ENCODE peak calls at places on chromosome 18, in six cellular contexts. K is H1, D is fibroblast of lung, T is A549, Q is mammary epithelial cell, H is HCT116. N is an unnamed sample.

GRCh38 chr18:27665264-27665799 is 480.2 kb upstream of the CHST9 start:
- DNase-seq in K (no peak), Q (no peak), D (no peak), H (no peak), T (no peak), N (no peak)

GRCh38 chr18:7778181-7778580 is 211.1 kb downstream of the PTPRM start:
- DNase-seq in D (peak), Q (no peak), K (no peak), T (no peak), H (no peak), N (no peak)

GRCh38 chr18:71849407-71849806 is 694.7 kb downstream of the CBLN2 start:
- DNase-seq in Q (no peak), H (no peak), D (no peak), T (no peak), K (peak), N (no peak)

GRCh38 chr18:9775172-9775571 is 67.1 kb downstream of the RAB31 start:
- DNase-seq in H (no peak), Q (no peak), K (peak), D (no peak), T (no peak), N (no peak)

GRCh38 chr18:57585846-57586242 is 658 bp downstream of the FECH start:
- DNase-seq in D (no peak), H (no peak), T (no peak), Q (peak), K (no peak), N (peak)

GRCh38 chr18:59345556-59345955 is 13.5 kb downstream of the LMAN1 start:
- DNase-seq in Q (no peak), T (no peak), D (no peak), K (no peak), H (no peak), N (no peak)

GRCh38 chr18:44743626-44744025 is 62.9 kb downstream of the SETBP1 start:
- DNase-seq in H (no peak), D (no peak), Q (no peak), K (no peak), T (no peak), N (no peak)

GRCh38 chr18:79545714-79546113 is 133.9 kb upstream of the CTDP1 start:
- DNase-seq in T (no peak), D (no peak), H (no peak), Q (no peak), K (no peak), N (no peak)

GRCh38 chr18:57771626-57772025 is 31.5 kb downstream of the ATP8B1 start:
- DNase-seq in T (no peak), D (no peak), H (no peak), K (no peak), Q (peak), N (no peak)

GRCh38 chr18:44599409-44599808 is 81.3 kb upstream of the SETBP1 start:
- DNase-seq in K (no peak), D (peak), Q (no peak), T (no peak), H (no peak), N (no peak)

DNA sequence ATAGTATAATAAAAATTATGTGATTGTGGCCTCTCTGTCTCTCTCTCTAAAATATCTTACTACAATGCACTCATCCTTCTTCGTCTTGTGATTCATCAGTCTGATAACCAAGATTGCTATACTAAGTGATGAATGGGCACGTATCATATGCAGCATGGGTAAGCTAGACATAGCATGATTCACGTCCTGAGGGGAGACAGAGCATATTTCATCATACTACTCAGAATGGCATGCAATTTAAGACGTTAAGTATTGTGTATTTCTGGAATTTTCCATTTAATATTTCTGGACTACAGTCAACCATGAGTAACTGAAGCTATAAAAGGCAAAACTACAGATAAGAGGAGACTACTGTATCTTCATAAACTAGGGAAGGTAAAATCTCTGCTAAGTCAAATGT is 97.0 kb upstream of the CD226 start:
- DNase-seq in H (peak), D (peak), K (no peak), Q (peak), T (peak), N (no peak)
- H3K4me2 ChIP-seq in H (peak), D (peak), K (no peak), Q (peak), T (peak), N (no peak)

DNA sequence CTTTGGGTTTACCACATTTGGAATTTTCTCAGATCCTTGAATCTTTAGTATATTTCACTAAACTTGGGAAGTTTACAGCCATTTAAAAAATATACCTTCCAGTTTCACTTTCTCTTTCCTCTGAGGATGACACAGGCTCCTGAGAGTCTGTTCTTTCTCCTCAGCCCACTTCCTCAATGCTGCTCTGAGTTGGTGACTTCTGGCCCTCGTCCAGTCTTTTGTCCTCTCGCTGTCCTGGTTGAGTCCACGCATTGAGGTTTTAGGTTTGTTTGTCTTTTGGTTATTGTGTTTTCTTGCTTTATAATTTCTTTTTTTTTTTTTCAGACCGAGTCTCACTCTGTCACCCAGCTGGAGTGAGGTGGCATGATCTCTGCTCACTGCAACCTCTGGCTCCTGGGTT is 40.7 kb upstream of the GALR1 start:
- DNase-seq in Q (no peak), K (no peak), H (no peak), D (peak), T (no peak), N (peak)
- H3K4me3 ChIP-seq in Q (no peak), K (no peak), H (no peak), D (no peak), T (no peak), N (no peak)

DNA sequence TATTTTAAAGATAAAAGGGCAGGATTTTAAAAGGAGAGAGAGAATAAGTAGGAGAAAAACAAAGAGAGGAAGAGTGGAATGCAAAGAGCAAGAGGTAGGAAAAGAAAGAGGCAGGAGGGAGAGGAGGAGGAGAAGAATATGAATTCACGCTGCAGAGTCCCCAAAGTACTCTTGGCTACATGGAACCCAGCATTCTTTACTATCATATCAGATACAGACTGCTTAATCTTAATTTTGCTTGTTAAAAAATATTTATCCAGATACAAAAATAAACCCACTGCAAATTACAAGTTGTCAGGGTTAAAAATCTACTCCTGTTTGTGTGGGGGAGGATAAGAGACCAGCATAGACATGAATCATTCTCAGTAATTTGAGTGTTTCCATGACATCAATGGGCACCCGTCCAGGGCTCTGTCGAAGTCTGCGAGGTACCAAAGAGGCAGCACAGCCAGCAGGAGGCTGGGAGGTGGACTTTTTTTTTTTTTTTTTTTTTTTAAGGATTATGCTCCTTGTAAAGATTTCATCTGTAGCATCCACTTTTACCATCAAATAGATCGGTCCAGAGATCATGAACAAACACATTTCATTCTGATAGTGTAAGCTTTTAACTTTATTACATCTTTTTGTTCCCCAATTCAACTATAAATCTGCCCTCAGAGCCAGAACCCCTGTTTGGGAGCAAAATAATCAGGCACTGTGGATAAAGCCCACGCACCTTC is 182.2 kb downstream of the TCF4 start:
- DNase-seq in K (no peak), T (peak), D (peak), Q (peak), H (no peak), N (no peak)
- TF ChIP-seq CTCF in K (no peak), T (no peak), D (no peak), Q (peak), H (no peak), N (no peak)

DNA sequence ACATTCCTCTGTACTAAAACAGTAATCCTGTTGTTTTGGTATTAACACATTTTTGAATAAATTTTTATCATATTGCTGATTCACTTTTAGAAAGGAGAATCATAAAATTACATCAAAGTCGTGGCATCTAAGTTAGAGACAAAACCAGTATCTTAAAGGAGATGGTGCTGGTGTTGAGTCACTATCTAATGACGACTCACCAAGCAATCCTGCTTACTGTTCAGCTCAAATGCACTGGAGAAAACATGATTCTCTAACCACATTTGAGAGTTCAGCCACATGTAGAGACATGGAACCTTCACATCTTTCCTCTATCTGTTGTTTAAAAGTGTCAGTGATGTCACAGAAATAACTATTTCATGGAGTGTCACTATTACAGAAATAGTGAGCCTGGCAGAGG is 473.8 kb downstream of the TGIF1 start:
- DNase-seq in Q (peak), H (no peak), K (no peak), T (no peak), D (peak), N (no peak)
- H3K4me2 ChIP-seq in Q (peak), H (no peak), K (no peak), T (peak), D (no peak), N (no peak)

GRCh38 chr18:46877329-46877987 is 39.8 kb downstream of the PIAS2 start:
- DNase-seq in Q (no peak), T (no peak), K (no peak), D (no peak), H (no peak), N (no peak)
- H3K4me3 ChIP-seq in Q (no peak), T (no peak), K (no peak), D (no peak), H (no peak), N (no peak)

DNA sequence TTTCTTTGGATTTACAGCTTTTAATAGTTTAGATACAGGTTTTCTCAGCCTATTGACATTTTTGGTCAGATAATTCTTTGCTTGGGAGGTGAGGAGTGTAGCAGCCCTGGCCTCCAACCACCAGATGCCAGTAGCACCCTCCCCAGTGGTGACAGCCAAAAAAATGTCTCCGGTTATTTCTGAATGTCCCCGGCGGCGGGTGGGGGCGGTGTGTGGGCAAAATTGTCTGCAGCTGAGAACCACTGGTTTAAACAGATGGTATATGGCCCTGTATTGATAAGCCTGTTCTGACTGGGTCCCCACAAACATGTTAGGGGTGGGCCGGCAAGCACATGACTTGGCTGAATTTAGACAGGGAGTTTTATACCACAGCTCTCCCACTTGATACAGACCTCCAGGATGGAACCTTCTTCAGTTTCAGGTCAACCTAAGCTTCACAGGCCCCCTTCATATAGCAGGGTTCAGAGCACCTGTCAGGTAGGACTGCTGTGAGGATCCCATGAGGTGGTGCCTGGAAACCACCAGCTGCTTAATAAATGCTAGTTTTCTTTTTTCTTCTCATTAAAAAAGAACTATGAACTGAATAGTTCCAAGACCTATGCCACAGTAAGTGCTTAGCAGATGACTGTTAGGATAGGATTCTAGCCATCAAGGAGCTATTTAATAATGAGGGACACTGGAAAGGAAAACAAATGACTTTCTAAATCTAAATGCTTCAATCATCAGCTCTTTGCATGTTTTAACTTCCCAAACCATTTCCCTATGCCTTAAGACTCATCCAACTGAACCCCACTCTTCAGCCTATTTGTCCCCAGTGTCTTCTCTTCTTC is 18.1 kb downstream of the LPIN2 start:
- DNase-seq in Q (no peak), T (no peak), D (no peak), K (peak), H (no peak), N (peak)
- TF ChIP-seq CTCF in Q (no peak), T (peak), D (no peak), K (peak), H (no peak), N (peak)

GRCh38 chr18:66141716-66142115 is 390.9 kb downstream of the CDH7 start:
- DNase-seq in D (no peak), K (no peak), Q (no peak), H (no peak), T (no peak), N (no peak)
- H3K4me2 ChIP-seq in D (no peak), K (no peak), Q (no peak), H (no peak), T (no peak), N (no peak)

GRCh38 chr18:74806700-74807416 is 209.2 kb downstream of the ZNF407 start:
- DNase-seq in H (peak), K (no peak), T (peak), Q (peak), D (peak), N (peak)
- H3K4me3 ChIP-seq in H (no peak), K (no peak), T (no peak), Q (no peak), D (peak), N (peak)

N was measured in OCI-LY7.